ENCODE peak calls at places on chromosomes 6 and 20, in eight cellular contexts. U, C, S, R, I, E, W and V are unnamed samples.

GRCh38 chr6:53437557-53438202 is 88.9 kb upstream of the ELOVL5 start:
- DNase-seq in E (peak; percentile 74), I (peak; percentile 39), C (peak; percentile 9), W (peak; percentile 45), S (peak; percentile 33), U (no peak), R (no peak), V (peak; percentile 34)

GRCh38 chr6:159434410-159434809 is 258.6 kb downstream of the SOD2 start:
- DNase-seq in W (no peak), E (no peak), U (no peak), S (no peak), I (no peak), R (no peak), C (no peak), V (no peak)

GRCh38 chr6:25893778-25894177 is 19.7 kb upstream of the SLC17A3 start:
- DNase-seq in E (no peak), U (no peak), R (no peak), W (no peak), C (no peak), S (no peak), I (no peak), V (no peak)

GRCh38 chr6:149960488-149960887 is 3.3 kb upstream of the ULBP1 start:
- DNase-seq in R (no peak), E (no peak), W (no peak), U (no peak), S (no peak), C (no peak), I (no peak), V (no peak)

GRCh38 chr6:143965503-143966171 is 42.4 kb downstream of the PLAGL1 start:
- DNase-seq in E (peak; percentile 44), C (no peak), I (no peak), S (no peak), R (no peak), W (no peak), U (no peak), V (no peak)

GRCh38 chr6:48027704-48028435 is 83.1 kb downstream of the PTCHD4 start:
- DNase-seq in S (no peak), E (no peak), R (no peak), I (no peak), W (no peak), U (no peak), C (no peak), V (no peak)

GRCh38 chr6:26554669-26555504 is 16.7 kb downstream of the HMGN4 start:
- DNase-seq in R (no peak), E (no peak), I (no peak), C (peak; percentile 57), W (peak; percentile 68), U (no peak), S (peak; percentile 71), V (no peak)

GRCh38 chr6:9783567-9783966 is 631.3 kb downstream of the TFAP2A start:
- DNase-seq in R (no peak), W (no peak), C (no peak), I (no peak), E (no peak), U (no peak), S (no peak), V (no peak)

GRCh38 chr20:38407321-38407720 is 27.8 kb downstream of the SNHG17 start:
- DNase-seq in E (no peak), S (no peak), I (no peak), U (no peak), W (no peak), C (no peak), R (no peak), V (no peak)

GRCh38 chr6:166770216-166771116 is 143.4 kb upstream of the RPS6KA2 start:
- DNase-seq in R (no peak), I (no peak), W (no peak), E (no peak), U (no peak), S (no peak), C (no peak), V (no peak)

GRCh38 chr6:30894381-30894780 is 10.1 kb downstream of the DDR1 start:
- DNase-seq in C (no peak), R (no peak), S (no peak), W (no peak), I (no peak), E (no peak), U (no peak), V (no peak)

GRCh38 chr6:74087898-74088297 is 391.9 kb downstream of the CD109 start:
- DNase-seq in U (no peak), R (no peak), S (no peak), I (no peak), C (no peak), W (no peak), E (no peak), V (no peak)

GRCh38 chr6:113451030-113451429 is 406.1 kb upstream of the MARCKS start:
- DNase-seq in W (no peak), I (no peak), R (no peak), E (no peak), U (no peak), C (no peak), S (no peak), V (no peak)

GRCh38 chr20:39109933-39110818 is 148.0 kb downstream of the DHX35 start:
- DNase-seq in E (no peak), U (no peak), C (no peak), W (no peak), S (peak; percentile 51), I (no peak), R (no peak), V (no peak)

GRCh38 chr6:12096342-12096741 is 84.2 kb downstream of the HIVEP1 start:
- DNase-seq in C (no peak), I (no peak), R (no peak), E (no peak), W (no peak), S (no peak), U (no peak), V (no peak)

GRCh38 chr6:10518461-10519216 is 2.5 kb upstream of the GCNT2 start:
- DNase-seq in C (no peak), U (no peak), S (no peak), E (no peak), W (peak; percentile 47), I (no peak), R (no peak), V (no peak)

GRCh38 chr6:105646391-105646867 is 243.5 kb upstream of the PREP start:
- DNase-seq in C (no peak), W (no peak), R (no peak), U (no peak), S (no peak), I (peak; percentile 40), E (no peak), V (no peak)

GRCh38 chr20:17646901-17647301 is 35.1 kb downstream of the RRBP1 start:
- DNase-seq in E (no peak), C (no peak), I (no peak), R (no peak), S (no peak), U (no peak), W (no peak), V (no peak)

GRCh38 chr20:17721802-17722486 is 22.2 kb downstream of the BANF2 start:
- DNase-seq in W (no peak), I (no peak), C (no peak), U (no peak), E (no peak), S (no peak), R (no peak), V (no peak)

GRCh38 chr6:30615958-30616810 is 859 bp downstream of the PPP1R10 start:
- DNase-seq in I (no peak), S (no peak), W (no peak), R (no peak), C (peak; percentile 20), U (no peak), E (no peak), V (no peak)

GRCh38 chr20:5652626-5653573 is 97.3 kb upstream of the SHLD1 start:
- DNase-seq in U (no peak), S (no peak), E (peak; percentile 76), W (peak; percentile 60), C (no peak), I (no peak), R (no peak), V (peak; percentile 49)

DNA sequence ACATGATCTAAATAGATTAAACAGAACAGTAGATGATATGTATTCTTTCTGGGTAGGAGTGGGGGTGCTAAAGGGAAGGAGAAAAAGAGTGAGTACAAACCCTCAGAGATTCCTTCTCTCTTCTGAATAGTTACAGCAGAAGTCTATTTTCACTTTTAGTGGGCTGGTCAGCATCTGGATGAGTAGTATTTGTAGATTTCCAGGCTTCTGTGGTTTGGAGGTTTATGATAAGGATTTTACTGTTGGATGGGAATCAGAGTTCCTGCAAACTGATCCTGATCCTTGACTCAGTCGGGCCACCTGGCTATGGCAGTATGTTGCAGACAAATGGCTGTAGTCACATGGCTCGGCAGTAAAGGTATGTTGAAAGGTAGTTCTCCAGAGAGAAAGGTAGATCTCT is 84.3 kb upstream of the IFNGR1 start:
- DNase-seq in C (no peak), W (no peak), R (no peak), E (no peak), U (no peak), I (no peak), S (no peak), V (no peak)
- TF ChIP-seq CTCF in C (no peak), W (no peak), R (no peak), E (no peak), U (no peak), I (no peak), S (no peak), V (no peak)

GRCh38 chr6:138465007-138465645 is 34.2 kb downstream of the NHSL1 start:
- DNase-seq in S (no peak), E (peak; percentile 84), R (no peak), C (no peak), U (no peak), I (no peak), W (peak; percentile 47), V (peak; percentile 57)
- TF ChIP-seq CTCF in S (no peak), E (no peak), R (no peak), C (no peak), U (no peak), I (no peak), W (no peak), V (no peak)

GRCh38 chr6:169508452-169508851 is 193.4 kb downstream of the WDR27 start:
- DNase-seq in C (no peak), S (no peak), W (no peak), I (no peak), R (no peak), E (no peak), U (no peak), V (no peak)
- TF ChIP-seq CTCF in C (no peak), S (no peak), W (no peak), I (no peak), R (no peak), E (no peak), U (no peak), V (no peak)

GRCh38 chr20:8449120-8449519 is 317.1 kb downstream of the PLCB1 start:
- DNase-seq in C (no peak), U (no peak), S (no peak), R (no peak), I (no peak), W (no peak), E (no peak), V (no peak)

GRCh38 chr20:8457978-8458377 is 325.9 kb downstream of the PLCB1 start:
- DNase-seq in R (no peak), U (no peak), C (no peak), I (no peak), E (no peak), S (no peak), W (no peak), V (no peak)

GRCh38 chr20:8454137-8454712 is 322.2 kb downstream of the PLCB1 start:
- DNase-seq in R (no peak), I (peak; percentile 10), C (no peak), S (no peak), W (no peak), E (peak; percentile 48), U (no peak), V (peak; percentile 59)
- TF ChIP-seq CTCF in R (peak; percentile 44), I (peak; percentile 13), C (peak; percentile 29), S (peak; percentile 27), W (no peak), E (peak; percentile 49), U (no peak), V (peak; percentile 51)